ENCODE peak calls at places on chromosome 15, in six cellular contexts. G is GM18507; V is NCI-H1048; B is hypothalamus; J is right lobe of liver; T is activated CD4-positive, alpha-beta memory T cell treated with anti-CD3 and anti-CD28 coated beads, Interleukin-2, amount 10 ng/mL, durations not matched to agents 7 days and 5 days. O is an unnamed sample.

GRCh38 chr15:90261811-90262210 is 3.7 kb upstream of the NGRN start:
- DNase-seq in G (no peak), V (no peak), B (no peak), J (peak; percentile 21), T (no peak), O (no peak)

GRCh38 chr15:101723874-101724674 is at the start of gene TARS3:
- DNase-seq in G (peak; percentile 89), V (peak; percentile 81), B (peak; percentile 77), J (peak; percentile 98), T (peak; percentile 95), O (peak; percentile 92)

GRCh38 chr15:72342385-72342784 is 22.4 kb upstream of the CELF6 start:
- DNase-seq in G (no peak), V (no peak), B (no peak), J (no peak), T (peak; percentile 38), O (no peak)

GRCh38 chr15:20353966-20354883 is 187.4 kb downstream of the GOLGA6L6 start:
- DNase-seq in G (no peak), V (no peak), B (no peak), J (peak; percentile 23), T (peak; percentile 17), O (peak; percentile 59)

GRCh38 chr15:25784876-25785642 is 78.1 kb downstream of the ATP10A start:
- DNase-seq in G (no peak), V (no peak), B (no peak), J (peak; percentile 15), T (no peak), O (peak; percentile 74)

GRCh38 chr15:31145271-31145911 is 43.9 kb upstream of the TRPM1 start:
- DNase-seq in G (no peak), V (no peak), B (no peak), J (no peak), T (no peak), O (no peak)

GRCh38 chr15:91431041-91431715 is 331.1 kb downstream of the SV2B start:
- DNase-seq in G (no peak), V (no peak), B (no peak), J (no peak), T (no peak), O (no peak)

GRCh38 chr15:94638183-94638582 is 406.8 kb downstream of the MCTP2 start:
- DNase-seq in G (no peak), V (no peak), B (no peak), J (no peak), T (no peak), O (no peak)

GRCh38 chr15:57649138-57649537 is 57.4 kb upstream of the POLR2M start:
- DNase-seq in G (no peak), V (no peak), B (no peak), J (no peak), T (no peak), O (no peak)

GRCh38 chr15:33780011-33780768 is 188.1 kb upstream of the CHRM5 start:
- DNase-seq in G (no peak), V (no peak), B (no peak), J (no peak), T (no peak), O (no peak)

GRCh38 chr15:52100807-52101206 is 11.8 kb downstream of the BCL2L10 start:
- DNase-seq in G (no peak), V (no peak), B (no peak), J (peak; percentile 71), T (no peak), O (peak; percentile 88)

GRCh38 chr15:96363692-96364091 is 33.2 kb downstream of the NR2F2 start:
- DNase-seq in G (no peak), V (no peak), B (no peak), J (no peak), T (no peak), O (no peak)

GRCh38 chr15:79091204-79091867 is 756 bp upstream of the RASGRF1 start:
- DNase-seq in G (no peak), V (no peak), B (no peak), J (no peak), T (no peak), O (no peak)

GRCh38 chr15:98667521-98668179 is 19.3 kb downstream of the IGF1R start:
- DNase-seq in G (no peak), V (no peak), B (no peak), J (no peak), T (no peak), O (no peak)

GRCh38 chr15:66882251-66883020 is 180.4 kb downstream of the SMAD6 start:
- DNase-seq in G (no peak), V (no peak), B (no peak), J (no peak), T (no peak), O (peak; percentile 58)

GRCh38 chr15:85582076-85582718 is 201.8 kb downstream of the AKAP13 start:
- DNase-seq in G (no peak), V (no peak), B (no peak), J (no peak), T (peak; percentile 44), O (peak; percentile 79)

GRCh38 chr15:20341901-20342605 is 199.5 kb downstream of the GOLGA6L6 start:
- DNase-seq in G (no peak), V (no peak), B (no peak), J (peak; percentile 70), T (peak; percentile 32), O (peak; percentile 79)

GRCh38 chr15:88571153-88572029 is 24.9 kb upstream of the DET1 start:
- DNase-seq in G (no peak), V (no peak), B (no peak), J (no peak), T (no peak), O (no peak)

GRCh38 chr15:100722551-100723322 is 120.3 kb downstream of the ASB7 start:
- DNase-seq in G (no peak), V (no peak), B (no peak), J (no peak), T (no peak), O (no peak)

GRCh38 chr15:70597056-70597603 is 166.2 kb downstream of the UACA start:
- DNase-seq in G (no peak), V (no peak), B (no peak), J (no peak), T (no peak), O (peak; percentile 38)

GRCh38 chr15:99371180-99372103 is 120.2 kb downstream of the LRRC28 start:
- DNase-seq in G (no peak), V (no peak), B (no peak), J (no peak), T (no peak), O (no peak)

GRCh38 chr15:83061680-83062079 is 5.4 kb downstream of the BTBD1 start:
- DNase-seq in G (no peak), V (no peak), B (no peak), J (no peak), T (no peak), O (no peak)

GRCh38 chr15:90381515-90381914 is 6.5 kb upstream of the IQGAP1 start:
- DNase-seq in G (no peak), V (no peak), B (no peak), J (no peak), T (no peak), O (no peak)